ENCODE peak calls at places on chromosome 21, in four cellular contexts. S is naive thymus-derived CD8-positive, alpha-beta T cell; Z is NCI-H2081 treated with DMSO at 0.1 percent for 48 hours; O is EL. X is an unnamed sample.

GRCh38 chr21:46113497-46114176 is 15.7 kb downstream of the COL6A2 start:
- DNase-seq in S (no peak), Z (no peak), O (no peak), X (no peak)

GRCh38 chr21:42892582-42892930 is 553 bp upstream of the NDUFV3 start:
- DNase-seq in S (no peak), Z (no peak), O (no peak), X (no peak)

GRCh38 chr21:28113718-28114117 is 879.0 kb downstream of the LTN1 start:
- DNase-seq in S (no peak), Z (no peak), O (no peak), X (no peak)

GRCh38 chr21:18725653-18726052 is 322.1 kb upstream of the TMPRSS15 start:
- DNase-seq in S (no peak), Z (no peak), O (no peak), X (no peak)

GRCh38 chr21:42221581-42222345 is 2.8 kb downstream of the ABCG1 start:
- DNase-seq in S (no peak), Z (no peak), O (no peak), X (peak)

GRCh38 chr21:26715878-26716506 is 129.2 kb downstream of the ADAMTS1 start:
- DNase-seq in S (no peak), Z (no peak), O (peak), X (peak)

GRCh38 chr21:36860736-36861594 is 105.5 kb downstream of the HLCS start:
- DNase-seq in S (no peak), Z (no peak), O (peak), X (peak)

GRCh38 chr21:42665026-42665425 is 11.6 kb downstream of the PDE9A start:
- DNase-seq in S (no peak), Z (no peak), O (no peak), X (peak)

GRCh38 chr21:36155603-36156338 is 853 bp upstream of the DOP1B start:
- DNase-seq in S (no peak), Z (no peak), O (no peak), X (no peak)

GRCh38 chr21:29689753-29690152 is 250.0 kb downstream of the GRIK1 start:
- DNase-seq in S (no peak), Z (no peak), O (no peak), X (no peak)

GRCh38 chr21:39568380-39568779 is 44.4 kb upstream of the B3GALT5 start:
- DNase-seq in S (no peak), Z (no peak), O (no peak), X (no peak)

GRCh38 chr21:45985471-45986315 is 4.1 kb downstream of the COL6A1 start:
- DNase-seq in S (peak), Z (no peak), O (no peak), X (no peak)

GRCh38 chr21:43938751-43939442 is 73.2 kb upstream of the TRAPPC10 start:
- DNase-seq in S (peak), Z (no peak), O (peak), X (peak)

GRCh38 chr21:40120944-40121575 is 253.8 kb downstream of the PCP4 start:
- DNase-seq in S (no peak), Z (no peak), O (no peak), X (peak)

X was measured in MCF 10A.